ENCODE peak calls at places on chromosomes 1 and 21, in nine cellular contexts. C is GM10248, V is activated B cell treated with CpG ODN at 0.5 μM for 24 hours, H is HFF-Myc, U is PC-3, N is GM23338, K is breast epithelium, S is mammary epithelial cell, W is heart left ventricle. A is an unnamed sample.

GRCh38 chr1:243411472-243411871 is 155.6 kb downstream of the SDCCAG8 start:
- DNase-seq in C (no peak), V (no peak), H (no peak), U (no peak), N (no peak), K (no peak), S (no peak), W (no peak), A (no peak)

GRCh38 chr1:1304331-1305299 is 3.1 kb downstream of the ACAP3 start:
- DNase-seq in C (no peak), V (no peak), H (peak), U (no peak), N (peak), K (peak), S (peak), W (peak), A (peak)

GRCh38 chr1:161367684-161368398 is at the start of gene CFAP126:
- DNase-seq in C (peak), V (peak), H (peak), U (peak), N (peak), K (peak), S (peak), W (peak), A (peak)

GRCh38 chr1:198494139-198494538 is 46.3 kb downstream of the ATP6V1G3 start:
- DNase-seq in C (no peak), V (no peak), H (no peak), U (no peak), N (no peak), K (no peak), S (no peak), W (no peak), A (no peak)

GRCh38 chr1:27878038-27878437 is 5.7 kb downstream of the THEMIS2 start:
- DNase-seq in C (no peak), V (no peak), H (no peak), U (no peak), N (no peak), K (no peak), S (no peak), W (no peak), A (no peak)

GRCh38 chr21:41919666-41920398 is 34.0 kb downstream of the C2CD2 start:
- DNase-seq in C (no peak), V (no peak), H (no peak), U (no peak), N (no peak), K (no peak), S (no peak), W (no peak), A (no peak)

GRCh38 chr1:210099921-210100320 is 132.7 kb upstream of the SERTAD4 start:
- DNase-seq in C (no peak), V (no peak), H (no peak), U (no peak), N (no peak), K (no peak), S (no peak), W (no peak), A (no peak)

GRCh38 chr1:245888809-245889208 is 618.3 kb downstream of the SMYD3 start:
- DNase-seq in C (no peak), V (no peak), H (no peak), U (peak), N (peak), K (no peak), S (peak), W (no peak), A (no peak)

GRCh38 chr21:20570824-20571232 is 427.4 kb upstream of the NCAM2 start:
- DNase-seq in C (no peak), V (no peak), H (no peak), U (peak), N (peak), K (no peak), S (no peak), W (no peak), A (no peak)

GRCh38 chr1:193181985-193182384 is 4.4 kb downstream of the B3GALT2 start:
- DNase-seq in C (no peak), V (no peak), H (no peak), U (no peak), N (no peak), K (no peak), S (no peak), W (peak), A (peak)

GRCh38 chr1:30668546-30669327 is 54.6 kb downstream of the MATN1 start:
- DNase-seq in C (no peak), V (no peak), H (no peak), U (no peak), N (no peak), K (no peak), S (no peak), W (no peak), A (no peak)

GRCh38 chr21:35336534-35336933 is 287.4 kb upstream of the RUNX1 start:
- DNase-seq in C (no peak), V (no peak), H (no peak), U (no peak), N (no peak), K (no peak), S (no peak), W (no peak), A (no peak)

GRCh38 chr1:205456868-205457724 is 1.3 kb upstream of the BLACAT1 start:
- DNase-seq in C (no peak), V (no peak), H (no peak), U (no peak), N (peak), K (no peak), S (no peak), W (no peak), A (peak)

GRCh38 chr21:42257091-42257760 is 38.3 kb downstream of the ABCG1 start:
- DNase-seq in C (no peak), V (no peak), H (no peak), U (no peak), N (no peak), K (no peak), S (no peak), W (no peak), A (no peak)

GRCh38 chr1:59434336-59434735 is 137.4 kb downstream of the FGGY start:
- DNase-seq in C (no peak), V (no peak), H (no peak), U (peak), N (no peak), K (no peak), S (no peak), W (no peak), A (no peak)

GRCh38 chr1:204872262-204872881 is 1.7 kb downstream of the NFASC start:
- DNase-seq in C (no peak), V (no peak), H (no peak), U (no peak), N (no peak), K (no peak), S (no peak), W (peak), A (no peak)

GRCh38 chr1:14570514-14570913 is 28.0 kb upstream of the KAZN start:
- DNase-seq in C (no peak), V (no peak), H (no peak), U (peak), N (no peak), K (no peak), S (no peak), W (no peak), A (no peak)

GRCh38 chr1:209622841-209623829 is 29.1 kb downstream of the LAMB3 start:
- DNase-seq in C (no peak), V (no peak), H (no peak), U (no peak), N (no peak), K (no peak), S (no peak), W (no peak), A (no peak)

GRCh38 chr1:224528900-224529299 is 87.2 kb upstream of the CNIH3 start:
- DNase-seq in C (no peak), V (no peak), H (peak), U (peak), N (no peak), K (no peak), S (no peak), W (no peak), A (peak)

GRCh38 chr1:195019385-195019784 is 1588.9 kb downstream of the KCNT2 start:
- DNase-seq in C (no peak), V (no peak), H (no peak), U (no peak), N (no peak), K (no peak), S (no peak), W (no peak), A (no peak)

GRCh38 chr1:25080294-25081209 is 150.5 kb upstream of the RUNX3 start:
- DNase-seq in C (no peak), V (no peak), H (no peak), U (peak), N (no peak), K (no peak), S (peak), W (no peak), A (no peak)

GRCh38 chr1:157315544-157315943 is 177.3 kb upstream of the ETV3 start:
- DNase-seq in C (no peak), V (no peak), H (no peak), U (no peak), N (no peak), K (no peak), S (no peak), W (no peak), A (no peak)

GRCh38 chr1:178501705-178502329 is 5.1 kb upstream of the CLEC20A start:
- DNase-seq in C (peak), V (peak), H (peak), U (peak), N (peak), K (no peak), S (peak), W (peak), A (peak)

GRCh38 chr1:178500936-178501554 is 4.3 kb upstream of the CLEC20A start:
- DNase-seq in C (peak), V (no peak), H (no peak), U (no peak), N (peak), K (no peak), S (no peak), W (no peak), A (no peak)

GRCh38 chr1:178502330-178502714 is 5.6 kb upstream of the CLEC20A start:
- DNase-seq in C (no peak), V (no peak), H (no peak), U (no peak), N (no peak), K (no peak), S (no peak), W (no peak), A (no peak)

GRCh38 chr1:178498896-178499675 is 2.3 kb upstream of the CLEC20A start:
- DNase-seq in C (no peak), V (no peak), H (no peak), U (no peak), N (peak), K (no peak), S (no peak), W (no peak), A (no peak)

DNA sequence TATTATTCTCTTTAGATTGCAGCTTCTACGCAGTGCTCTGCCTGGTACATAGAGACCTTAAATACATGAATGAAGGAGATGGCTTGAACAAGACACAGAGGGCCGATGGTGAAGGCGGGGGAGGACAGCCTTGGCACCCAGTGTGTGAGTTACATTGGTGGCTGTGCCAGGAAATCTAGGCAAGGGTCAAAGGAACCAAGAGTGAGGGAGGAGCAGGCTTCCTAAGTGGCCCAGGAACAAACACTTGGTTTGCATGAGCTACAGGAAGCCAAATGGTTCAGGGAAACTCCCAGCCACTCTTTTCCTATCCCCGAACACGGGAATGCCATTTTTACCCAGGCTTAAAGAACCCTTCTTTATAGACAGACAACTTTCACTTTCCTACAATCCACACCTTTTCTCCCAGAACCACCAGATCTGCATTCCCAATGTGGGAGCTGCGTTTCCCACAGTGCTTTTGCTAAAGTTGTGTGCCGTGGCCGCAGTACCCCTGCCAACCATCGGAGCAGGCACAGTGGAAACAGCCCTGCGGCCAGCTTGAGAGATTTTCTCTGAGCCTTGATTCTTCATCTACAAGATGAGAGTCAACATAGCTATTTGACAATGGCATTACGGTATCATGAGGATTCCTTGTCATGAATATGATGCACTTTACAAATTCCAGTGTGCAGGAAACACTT is 3.5 kb upstream of the CLEC20A start:
- DNase-seq in C (no peak), V (no peak), H (no peak), U (peak), N (peak), K (no peak), S (no peak), W (no peak), A (no peak)
- TF ChIP-seq CTCF in C (no peak), V (no peak), H (peak), U (no peak), N (peak), K (no peak), S (peak), W (peak), A (no peak)

GRCh38 chr1:228457396-228458176 is 29.6 kb upstream of the RNF187 start:
- DNase-seq in C (peak), V (peak), H (peak), U (peak), N (peak), K (peak), S (peak), W (peak), A (peak)
- TF ChIP-seq CTCF in C (peak), V (no peak), H (peak), U (peak), N (peak), K (peak), S (peak), W (peak), A (no peak)

GRCh38 chr1:109655624-109656519 is at the start of gene GSTM4:
- DNase-seq in C (peak), V (peak), H (no peak), U (peak), N (peak), K (peak), S (peak), W (peak), A (peak)
- TF ChIP-seq CTCF in C (no peak), V (no peak), H (peak), U (no peak), N (no peak), K (no peak), S (peak), W (no peak), A (peak)

GRCh38 chr1:206809504-206810084 is 37.3 kb upstream of the IL10 start:
- DNase-seq in C (no peak), V (no peak), H (no peak), U (peak), N (peak), K (no peak), S (peak), W (no peak), A (peak)
- TF ChIP-seq CTCF in C (peak), V (no peak), H (peak), U (peak), N (peak), K (peak), S (peak), W (peak), A (peak)

GRCh38 chr1:241163363-241163762 is 193.6 kb downstream of the RGS7 start:
- DNase-seq in C (no peak), V (no peak), H (no peak), U (no peak), N (peak), K (no peak), S (no peak), W (no peak), A (no peak)
- TF ChIP-seq CTCF in C (no peak), V (no peak), H (no peak), U (no peak), N (no peak), K (no peak), S (no peak), W (no peak), A (no peak)

GRCh38 chr21:45947716-45948255 is 33.8 kb upstream of the COL6A1 start:
- DNase-seq in C (no peak), V (no peak), H (no peak), U (no peak), N (no peak), K (no peak), S (no peak), W (no peak), A (no peak)

GRCh38 chr21:45950740-45951515 is 30.6 kb upstream of the COL6A1 start:
- DNase-seq in C (no peak), V (no peak), H (no peak), U (peak), N (no peak), K (peak), S (peak), W (peak), A (peak)

GRCh38 chr21:45951676-45952075 is 29.9 kb upstream of the COL6A1 start:
- DNase-seq in C (no peak), V (no peak), H (no peak), U (no peak), N (no peak), K (no peak), S (no peak), W (no peak), A (peak)

GRCh38 chr21:45948576-45949141 is 32.9 kb upstream of the COL6A1 start:
- DNase-seq in C (no peak), V (no peak), H (no peak), U (no peak), N (peak), K (no peak), S (no peak), W (no peak), A (no peak)

GRCh38 chr21:45949928-45950739 is 31.4 kb upstream of the COL6A1 start:
- DNase-seq in C (no peak), V (no peak), H (no peak), U (no peak), N (no peak), K (peak), S (peak), W (no peak), A (peak)
- TF ChIP-seq CTCF in C (no peak), V (no peak), H (no peak), U (no peak), N (no peak), K (no peak), S (no peak), W (no peak), A (no peak)

DNA sequence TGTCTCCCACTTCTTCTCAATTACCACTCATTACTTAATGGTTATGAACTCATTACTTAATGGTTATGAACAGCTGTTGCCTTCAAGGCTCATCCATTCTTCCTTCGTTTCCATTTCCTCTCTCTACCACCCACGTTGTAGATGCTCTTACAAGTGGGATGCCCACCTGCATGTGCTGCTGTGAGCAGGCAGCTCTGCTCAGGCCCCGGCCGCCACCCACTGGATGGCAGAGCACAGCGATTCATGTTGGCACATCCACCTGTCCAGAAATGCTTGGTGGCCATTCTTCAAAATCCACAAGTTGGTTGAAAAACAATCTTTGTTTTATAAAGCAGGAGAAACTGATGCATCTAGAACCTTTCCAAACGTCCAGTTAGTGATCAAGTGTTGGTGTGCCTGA is 14.5 kb downstream of the ATP1A1 start:
- DNase-seq in C (no peak), V (no peak), H (no peak), U (no peak), N (no peak), K (no peak), S (no peak), W (no peak), A (no peak)
- TF ChIP-seq CTCF in C (no peak), V (no peak), H (no peak), U (no peak), N (no peak), K (no peak), S (no peak), W (no peak), A (no peak)

GRCh38 chr1:11099310-11100148 is at the start of gene EXOSC10:
- DNase-seq in C (peak), V (peak), H (peak), U (peak), N (peak), K (peak), S (peak), W (peak), A (peak)
- TF ChIP-seq CTCF in C (no peak), V (no peak), H (no peak), U (no peak), N (no peak), K (no peak), S (no peak), W (no peak), A (no peak)